ENCODE peak calls at places on chromosomes 4 and X, in nine cellular contexts. One of them, this sample, is unnamed. For H3K4me1, the result is how much of the 10 kb centered on the place peaks cover.

GRCh38 chr4:3283916-3284315 is 8.9 kb upstream of the RGS12 start:
- DNase-seq in mesenchymal stem cell: no peak
- DNase-seq in SJSA1: no peak
- DNase-seq in esophagus squamous epithelium: no peak
- DNase-seq in tibial artery: no peak
- DNase-seq in fibroblast of lung: no peak
- DNase-seq in psoas muscle: peak
- DNase-seq in mesendoderm: no peak
- DNase-seq in CD8-positive, alpha-beta T cell: no peak
- DNase-seq in this sample: no peak

GRCh38 chr4:55993994-55994657 is 45.4 kb downstream of the CEP135 start:
- DNase-seq in mesenchymal stem cell: no peak
- DNase-seq in SJSA1: no peak
- DNase-seq in esophagus squamous epithelium: no peak
- DNase-seq in tibial artery: no peak
- DNase-seq in fibroblast of lung: no peak
- DNase-seq in psoas muscle: no peak
- DNase-seq in mesendoderm: no peak
- DNase-seq in CD8-positive, alpha-beta T cell: no peak
- DNase-seq in this sample: no peak

GRCh38 chr4:151687021-151687640 is 73.7 kb downstream of the GATB start:
- DNase-seq in mesenchymal stem cell: no peak
- DNase-seq in SJSA1: no peak
- DNase-seq in esophagus squamous epithelium: no peak
- DNase-seq in tibial artery: no peak
- DNase-seq in fibroblast of lung: peak
- DNase-seq in psoas muscle: no peak
- DNase-seq in mesendoderm: peak
- DNase-seq in CD8-positive, alpha-beta T cell: no peak
- DNase-seq in this sample: no peak

GRCh38 chrX:37405954-37406353 is 56.8 kb downstream of the PRRG1 start:
- DNase-seq in mesenchymal stem cell: peak
- DNase-seq in SJSA1: no peak
- DNase-seq in esophagus squamous epithelium: no peak
- DNase-seq in tibial artery: no peak
- DNase-seq in fibroblast of lung: peak
- DNase-seq in psoas muscle: no peak
- DNase-seq in mesendoderm: no peak
- DNase-seq in CD8-positive, alpha-beta T cell: no peak
- DNase-seq in this sample: no peak

GRCh38 chr4:83449009-83449408 is 6.6 kb downstream of the HELQ start:
- DNase-seq in mesenchymal stem cell: no peak
- DNase-seq in SJSA1: no peak
- DNase-seq in esophagus squamous epithelium: no peak
- DNase-seq in tibial artery: no peak
- DNase-seq in fibroblast of lung: no peak
- DNase-seq in psoas muscle: no peak
- DNase-seq in mesendoderm: no peak
- DNase-seq in CD8-positive, alpha-beta T cell: no peak
- DNase-seq in this sample: no peak

GRCh38 chr4:34619531-34620109 is 1624.7 kb downstream of the ARAP2 start:
- DNase-seq in mesenchymal stem cell: peak
- DNase-seq in SJSA1: no peak
- DNase-seq in esophagus squamous epithelium: no peak
- DNase-seq in tibial artery: no peak
- DNase-seq in fibroblast of lung: no peak
- DNase-seq in psoas muscle: no peak
- DNase-seq in mesendoderm: peak
- DNase-seq in CD8-positive, alpha-beta T cell: no peak
- DNase-seq in this sample: no peak

GRCh38 chr4:6619116-6619465 is 21.4 kb upstream of the MRFAP1 start:
- DNase-seq in mesenchymal stem cell: no peak
- DNase-seq in SJSA1: no peak
- DNase-seq in esophagus squamous epithelium: no peak
- DNase-seq in tibial artery: no peak
- DNase-seq in fibroblast of lung: no peak
- DNase-seq in psoas muscle: no peak
- DNase-seq in mesendoderm: no peak
- DNase-seq in CD8-positive, alpha-beta T cell: no peak
- DNase-seq in this sample: no peak

GRCh38 chr4:155624478-155624877 is 42.2 kb upstream of the GUCY1A1 start:
- DNase-seq in mesenchymal stem cell: no peak
- DNase-seq in SJSA1: no peak
- DNase-seq in esophagus squamous epithelium: no peak
- DNase-seq in tibial artery: no peak
- DNase-seq in fibroblast of lung: no peak
- DNase-seq in psoas muscle: no peak
- DNase-seq in mesendoderm: no peak
- DNase-seq in CD8-positive, alpha-beta T cell: no peak
- DNase-seq in this sample: no peak

GRCh38 chrX:45527834-45528233 is 327.2 kb upstream of the DIPK2B start:
- DNase-seq in mesenchymal stem cell: peak
- DNase-seq in SJSA1: no peak
- DNase-seq in esophagus squamous epithelium: no peak
- DNase-seq in tibial artery: no peak
- DNase-seq in fibroblast of lung: peak
- DNase-seq in psoas muscle: no peak
- DNase-seq in mesendoderm: no peak
- DNase-seq in CD8-positive, alpha-beta T cell: no peak
- DNase-seq in this sample: no peak

GRCh38 chrX:66633541-66633940 is 5.3 kb downstream of the EDA2R start:
- DNase-seq in mesenchymal stem cell: peak
- DNase-seq in SJSA1: no peak
- DNase-seq in esophagus squamous epithelium: no peak
- DNase-seq in tibial artery: no peak
- DNase-seq in fibroblast of lung: peak
- DNase-seq in psoas muscle: no peak
- DNase-seq in mesendoderm: no peak
- DNase-seq in CD8-positive, alpha-beta T cell: no peak
- DNase-seq in this sample: no peak

GRCh38 chrX:30888526-30889146 is 418 bp downstream of the TAB3 start:
- DNase-seq in mesenchymal stem cell: peak
- DNase-seq in SJSA1: no peak
- DNase-seq in esophagus squamous epithelium: no peak
- DNase-seq in tibial artery: no peak
- DNase-seq in fibroblast of lung: no peak
- DNase-seq in psoas muscle: peak
- DNase-seq in mesendoderm: no peak
- DNase-seq in CD8-positive, alpha-beta T cell: peak
- DNase-seq in this sample: peak

GRCh38 chr4:37463457-37463856 is 218.9 kb downstream of the NWD2 start:
- DNase-seq in mesenchymal stem cell: no peak
- DNase-seq in SJSA1: no peak
- DNase-seq in esophagus squamous epithelium: no peak
- DNase-seq in tibial artery: no peak
- DNase-seq in fibroblast of lung: no peak
- DNase-seq in psoas muscle: no peak
- DNase-seq in mesendoderm: peak
- DNase-seq in CD8-positive, alpha-beta T cell: no peak
- DNase-seq in this sample: no peak

GRCh38 chr4:173513651-173514050 is 16.4 kb downstream of the HAND2 start:
- DNase-seq in mesenchymal stem cell: peak
- DNase-seq in SJSA1: no peak
- DNase-seq in esophagus squamous epithelium: no peak
- DNase-seq in tibial artery: no peak
- DNase-seq in fibroblast of lung: no peak
- DNase-seq in psoas muscle: no peak
- DNase-seq in mesendoderm: no peak
- DNase-seq in CD8-positive, alpha-beta T cell: no peak
- DNase-seq in this sample: no peak

GRCh38 chr4:30402276-30402675 is 317.9 kb upstream of the PCDH7 start:
- DNase-seq in mesenchymal stem cell: peak
- DNase-seq in SJSA1: no peak
- DNase-seq in esophagus squamous epithelium: no peak
- DNase-seq in tibial artery: no peak
- DNase-seq in fibroblast of lung: peak
- DNase-seq in psoas muscle: no peak
- DNase-seq in mesendoderm: no peak
- DNase-seq in CD8-positive, alpha-beta T cell: no peak
- DNase-seq in this sample: no peak

GRCh38 chr4:78369691-78370090 is 181.9 kb upstream of the ANXA3 start:
- DNase-seq in mesenchymal stem cell: no peak
- DNase-seq in SJSA1: no peak
- DNase-seq in esophagus squamous epithelium: no peak
- DNase-seq in tibial artery: no peak
- DNase-seq in fibroblast of lung: peak
- DNase-seq in psoas muscle: no peak
- DNase-seq in mesendoderm: peak
- DNase-seq in CD8-positive, alpha-beta T cell: no peak
- DNase-seq in this sample: no peak

GRCh38 chr4:102612195-102612594 is 111.0 kb downstream of the NFKB1 start:
- DNase-seq in mesenchymal stem cell: no peak
- DNase-seq in SJSA1: no peak
- DNase-seq in esophagus squamous epithelium: no peak
- DNase-seq in tibial artery: no peak
- DNase-seq in fibroblast of lung: no peak
- DNase-seq in psoas muscle: no peak
- DNase-seq in mesendoderm: no peak
- DNase-seq in CD8-positive, alpha-beta T cell: no peak
- DNase-seq in this sample: no peak

GRCh38 chr4:44916406-44916805 is 190.1 kb upstream of the GNPDA2 start:
- DNase-seq in mesenchymal stem cell: peak
- DNase-seq in SJSA1: no peak
- DNase-seq in esophagus squamous epithelium: no peak
- DNase-seq in tibial artery: no peak
- DNase-seq in fibroblast of lung: no peak
- DNase-seq in psoas muscle: no peak
- DNase-seq in mesendoderm: no peak
- DNase-seq in CD8-positive, alpha-beta T cell: no peak
- DNase-seq in this sample: no peak
- H3K4me3 ChIP-seq in mesenchymal stem cell: peak
- H3K4me3 ChIP-seq in SJSA1: no peak
- H3K4me3 ChIP-seq in esophagus squamous epithelium: no peak
- H3K4me3 ChIP-seq in tibial artery: no peak
- H3K4me3 ChIP-seq in fibroblast of lung: no peak
- H3K4me3 ChIP-seq in psoas muscle: peak
- H3K4me3 ChIP-seq in mesendoderm: no peak
- H3K4me3 ChIP-seq in CD8-positive, alpha-beta T cell: no peak
- H3K4me3 ChIP-seq in this sample: no peak

GRCh38 chr4:88609387-88609786 is 17.1 kb downstream of the HERC3 start:
- DNase-seq in mesenchymal stem cell: peak
- DNase-seq in SJSA1: no peak
- DNase-seq in esophagus squamous epithelium: no peak
- DNase-seq in tibial artery: no peak
- DNase-seq in fibroblast of lung: no peak
- DNase-seq in psoas muscle: no peak
- DNase-seq in mesendoderm: no peak
- DNase-seq in CD8-positive, alpha-beta T cell: no peak
- DNase-seq in this sample: no peak
- H3K27ac ChIP-seq in mesenchymal stem cell: no peak
- H3K27ac ChIP-seq in SJSA1: no peak
- H3K27ac ChIP-seq in esophagus squamous epithelium: peak
- H3K27ac ChIP-seq in tibial artery: peak
- H3K27ac ChIP-seq in fibroblast of lung: no peak
- H3K27ac ChIP-seq in psoas muscle: peak
- H3K27ac ChIP-seq in mesendoderm: no peak
- H3K27ac ChIP-seq in CD8-positive, alpha-beta T cell: no peak
- H3K27ac ChIP-seq in this sample: peak

DNA sequence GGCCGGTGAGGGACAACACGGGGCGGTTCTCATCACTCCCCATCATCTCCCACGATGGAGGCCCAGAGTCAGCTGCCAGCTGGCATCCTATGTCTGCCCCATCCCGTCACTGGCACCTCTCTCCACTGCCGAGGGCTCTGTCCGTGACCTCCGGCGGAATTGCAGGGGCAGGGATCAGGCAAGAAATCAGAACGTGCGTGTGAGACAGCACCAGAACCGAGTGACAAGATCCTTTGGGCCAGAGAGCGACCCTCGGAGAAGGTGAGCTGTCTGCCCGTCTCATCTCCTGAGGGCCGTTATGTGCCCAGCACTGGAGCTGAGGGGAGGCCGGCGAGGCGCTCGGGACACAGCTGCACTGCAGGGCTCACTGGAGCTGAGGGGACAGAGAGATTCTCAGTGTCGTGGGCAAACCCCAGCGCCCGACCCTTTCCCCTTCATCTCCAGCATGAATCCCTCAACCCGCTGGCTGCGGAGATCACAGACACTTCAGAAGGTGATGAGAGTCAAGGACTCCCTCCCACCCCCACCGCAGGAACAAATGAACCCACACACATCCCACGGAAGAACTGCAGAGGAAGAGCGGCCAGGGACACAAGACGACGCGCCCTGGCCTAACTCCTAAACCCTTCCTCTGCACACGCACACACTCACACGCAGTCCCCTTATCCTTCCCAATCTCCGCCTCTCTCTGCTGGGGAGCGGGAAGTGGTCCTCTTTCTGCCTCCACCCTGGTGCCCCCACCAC is 128.7 kb downstream of the AFAP1 start:
- DNase-seq in mesenchymal stem cell: no peak
- DNase-seq in SJSA1: no peak
- DNase-seq in esophagus squamous epithelium: no peak
- DNase-seq in tibial artery: no peak
- DNase-seq in fibroblast of lung: no peak
- DNase-seq in psoas muscle: no peak
- DNase-seq in mesendoderm: no peak
- DNase-seq in CD8-positive, alpha-beta T cell: no peak
- DNase-seq in this sample: no peak
- H3K4me1 ChIP-seq in mesenchymal stem cell: under half
- H3K4me1 ChIP-seq in SJSA1: half or more
- H3K4me1 ChIP-seq in esophagus squamous epithelium: half or more
- H3K4me1 ChIP-seq in tibial artery: under half
- H3K4me1 ChIP-seq in fibroblast of lung: under half
- H3K4me1 ChIP-seq in psoas muscle: under half
- H3K4me1 ChIP-seq in mesendoderm: under half
- H3K4me1 ChIP-seq in CD8-positive, alpha-beta T cell: under half
- H3K4me1 ChIP-seq in this sample: under half

GRCh38 chr4:42672359-42673083 is 15.6 kb upstream of the ATP8A1 start:
- DNase-seq in mesenchymal stem cell: no peak
- DNase-seq in SJSA1: no peak
- DNase-seq in esophagus squamous epithelium: no peak
- DNase-seq in tibial artery: no peak
- DNase-seq in fibroblast of lung: no peak
- DNase-seq in psoas muscle: no peak
- DNase-seq in mesendoderm: no peak
- DNase-seq in CD8-positive, alpha-beta T cell: no peak
- DNase-seq in this sample: no peak

GRCh38 chr4:42676066-42676951 is 19.4 kb upstream of the ATP8A1 start:
- DNase-seq in mesenchymal stem cell: peak
- DNase-seq in SJSA1: no peak
- DNase-seq in esophagus squamous epithelium: no peak
- DNase-seq in tibial artery: no peak
- DNase-seq in fibroblast of lung: no peak
- DNase-seq in psoas muscle: no peak
- DNase-seq in mesendoderm: no peak
- DNase-seq in CD8-positive, alpha-beta T cell: no peak
- DNase-seq in this sample: no peak

GRCh38 chr4:42673084-42673429 is 16.2 kb upstream of the ATP8A1 start:
- DNase-seq in mesenchymal stem cell: peak
- DNase-seq in SJSA1: no peak
- DNase-seq in esophagus squamous epithelium: no peak
- DNase-seq in tibial artery: no peak
- DNase-seq in fibroblast of lung: peak
- DNase-seq in psoas muscle: peak
- DNase-seq in mesendoderm: no peak
- DNase-seq in CD8-positive, alpha-beta T cell: peak
- DNase-seq in this sample: peak

DNA sequence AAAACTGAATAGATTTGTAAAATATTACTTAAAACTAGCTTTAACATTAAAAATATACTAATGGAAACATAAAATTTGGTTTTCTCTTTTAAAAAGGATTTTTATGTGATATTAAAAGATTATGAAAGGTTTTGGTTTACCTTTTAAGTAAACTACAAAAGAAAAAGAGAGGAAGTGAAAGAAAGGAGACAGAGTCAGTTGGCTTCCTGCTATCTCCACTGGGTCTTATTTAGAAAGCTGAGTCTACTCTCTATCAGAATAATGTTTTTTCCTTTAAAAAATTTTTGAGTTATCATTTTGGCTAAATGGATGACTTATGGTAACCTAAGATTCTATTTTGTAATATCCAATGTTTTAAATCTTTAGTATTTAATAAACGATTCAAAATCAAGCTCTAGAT is 21.6 kb upstream of the ATP8A1 start:
- DNase-seq in mesenchymal stem cell: no peak
- DNase-seq in SJSA1: no peak
- DNase-seq in esophagus squamous epithelium: no peak
- DNase-seq in tibial artery: no peak
- DNase-seq in fibroblast of lung: no peak
- DNase-seq in psoas muscle: no peak
- DNase-seq in mesendoderm: no peak
- DNase-seq in CD8-positive, alpha-beta T cell: no peak
- DNase-seq in this sample: no peak
- H3K4me3 ChIP-seq in mesenchymal stem cell: no peak
- H3K4me3 ChIP-seq in SJSA1: no peak
- H3K4me3 ChIP-seq in esophagus squamous epithelium: no peak
- H3K4me3 ChIP-seq in tibial artery: no peak
- H3K4me3 ChIP-seq in fibroblast of lung: no peak
- H3K4me3 ChIP-seq in psoas muscle: no peak
- H3K4me3 ChIP-seq in mesendoderm: no peak
- H3K4me3 ChIP-seq in CD8-positive, alpha-beta T cell: no peak
- H3K4me3 ChIP-seq in this sample: no peak

This sample was measured in CD4-positive, CD25-positive, alpha-beta regulatory T cell.